ENCODE peak calls at places on chromosome 17, in nine cellular contexts. K, A, E, Y, O, B, I, X and L are unnamed samples.

GRCh38 chr17:28328325-28328724 is 6.9 kb downstream of the IFT20 start:
- DNase-seq in K (no peak), A (no peak), E (no peak), Y (peak; percentile 14), O (no peak), B (no peak), I (no peak), X (no peak), L (no peak)

GRCh38 chr17:59435238-59435637 is 103.8 kb downstream of the YPEL2 start:
- DNase-seq in K (no peak), A (no peak), E (no peak), Y (no peak), O (no peak), B (peak; percentile 97), I (no peak), X (no peak), L (no peak)

GRCh38 chr17:56009795-56010715 is 143.2 kb upstream of the ANKFN1 start:
- DNase-seq in K (no peak), A (no peak), E (no peak), Y (no peak), O (no peak), B (no peak), I (no peak), X (no peak), L (no peak)

GRCh38 chr17:32265192-32265895 is at the start of gene RHBDL3:
- DNase-seq in K (no peak), A (no peak), E (peak; percentile 50), Y (peak; percentile 32), O (no peak), B (no peak), I (no peak), X (no peak), L (no peak)

GRCh38 chr17:69462010-69462409 is 47.5 kb downstream of the MAP2K6 start:
- DNase-seq in K (no peak), A (no peak), E (no peak), Y (no peak), O (no peak), B (no peak), I (no peak), X (no peak), L (no peak)

GRCh38 chr17:64058547-64059115 is 38.2 kb upstream of the ICAM2 start:
- DNase-seq in K (peak; percentile 86), A (no peak), E (no peak), Y (no peak), O (no peak), B (peak; percentile 22), I (no peak), X (no peak), L (no peak)

GRCh38 chr17:66782866-66783265 is 52.1 kb upstream of the CACNG5 start:
- DNase-seq in K (no peak), A (no peak), E (no peak), Y (no peak), O (no peak), B (no peak), I (no peak), X (no peak), L (no peak)

GRCh38 chr17:6365187-6365943 is 69.6 kb downstream of the AIPL1 start:
- DNase-seq in K (no peak), A (no peak), E (no peak), Y (no peak), O (no peak), B (peak; percentile 92), I (no peak), X (no peak), L (peak; percentile 12)

GRCh38 chr17:33137411-33137810 is 145.8 kb downstream of the SPACA3 start:
- DNase-seq in K (no peak), A (no peak), E (no peak), Y (no peak), O (no peak), B (no peak), I (no peak), X (no peak), L (no peak)

GRCh38 chr17:40032322-40033320 is 17.4 kb downstream of the CSF3 start:
- DNase-seq in K (peak; percentile 94), A (peak; percentile 97), E (no peak), Y (peak; percentile 96), O (peak; percentile 92), B (no peak), I (peak; percentile 77), X (no peak), L (peak; percentile 89)

GRCh38 chr17:78944956-78945355 is 19.8 kb upstream of the TIMP2 start:
- DNase-seq in K (no peak), A (no peak), E (no peak), Y (no peak), O (no peak), B (no peak), I (no peak), X (no peak), L (no peak)

GRCh38 chr17:39246274-39246673 is 20.5 kb upstream of the STAC2 start:
- DNase-seq in K (no peak), A (no peak), E (no peak), Y (no peak), O (no peak), B (no peak), I (no peak), X (no peak), L (no peak)

GRCh38 chr17:41140360-41141132 is at the start of gene KRTAP4-6:
- DNase-seq in K (no peak), A (no peak), E (no peak), Y (no peak), O (no peak), B (peak; percentile 86), I (no peak), X (no peak), L (no peak)

GRCh38 chr17:2068101-2068518 is 13.2 kb downstream of the HIC1 start:
- DNase-seq in K (no peak), A (no peak), E (peak; percentile 55), Y (no peak), O (no peak), B (no peak), I (no peak), X (no peak), L (no peak)

GRCh38 chr17:6509921-6510320 is 46.4 kb downstream of the PITPNM3 start:
- DNase-seq in K (no peak), A (no peak), E (no peak), Y (no peak), O (no peak), B (no peak), I (no peak), X (no peak), L (no peak)

GRCh38 chr17:21127508-21128077 is 829 bp downstream of the DHRS7B start:
- DNase-seq in K (no peak), A (no peak), E (no peak), Y (no peak), O (no peak), B (peak; percentile 15), I (no peak), X (no peak), L (no peak)

GRCh38 chr17:47277921-47278320 is 24.3 kb downstream of the ITGB3 start:
- DNase-seq in K (no peak), A (no peak), E (no peak), Y (no peak), O (no peak), B (no peak), I (no peak), X (no peak), L (no peak)
- H3K27ac ChIP-seq in K (no peak overlapping the region), A (peak overlapping the region; percentile 94), E (peak overlapping the region; percentile 95), Y (peak overlapping the region; percentile 89), O (peak overlapping the region; percentile 81), B (no peak overlapping the region), I (peak overlapping the region; percentile 82), X (no peak overlapping the region), L (peak overlapping the region; percentile 61)

GRCh38 chr17:49548506-49549310 is 27.0 kb upstream of the NXPH3 start:
- DNase-seq in K (no peak), A (no peak), E (no peak), Y (peak; percentile 55), O (no peak), B (peak; percentile 62), I (no peak), X (peak; percentile 27), L (no peak)
- H3K27ac ChIP-seq in K (no peak overlapping the region), A (no peak overlapping the region), E (no peak overlapping the region), Y (no peak overlapping the region), O (no peak overlapping the region), B (no peak overlapping the region), I (no peak overlapping the region), X (no peak overlapping the region), L (no peak overlapping the region)

GRCh38 chr17:37640016-37640415 is 3.2 kb downstream of the DDX52 start:
- DNase-seq in K (no peak), A (no peak), E (no peak), Y (no peak), O (no peak), B (no peak), I (no peak), X (no peak), L (no peak)

GRCh38 chr17:37643829-37644228 is 583 bp upstream of the DDX52 start:
- DNase-seq in K (peak; percentile 54), A (peak; percentile 89), E (no peak), Y (peak; percentile 58), O (no peak), B (no peak), I (no peak), X (no peak), L (no peak)

GRCh38 chr17:37643118-37643766 is at the start of gene DDX52:
- DNase-seq in K (peak; percentile 93), A (peak; percentile 97), E (peak; percentile 92), Y (peak; percentile 96), O (peak; percentile 94), B (peak; percentile 85), I (peak; percentile 83), X (peak; percentile 76), L (peak; percentile 95)

GRCh38 chr17:37637956-37638355 is 5.3 kb downstream of the DDX52 start:
- DNase-seq in K (no peak), A (no peak), E (no peak), Y (no peak), O (no peak), B (no peak), I (no peak), X (no peak), L (no peak)

GRCh38 chr17:37642706-37643105 is 540 bp downstream of the DDX52 start:
- DNase-seq in K (no peak), A (peak; percentile 47), E (no peak), Y (no peak), O (no peak), B (peak; percentile 19), I (no peak), X (no peak), L (no peak)
- H3K27ac ChIP-seq in K (peak overlapping the region; percentile 83), A (peak overlapping the region; percentile 91), E (peak overlapping the region; percentile 82), Y (peak overlapping the region; percentile 92), O (peak overlapping the region; percentile 80), B (peak overlapping the region; percentile 19), I (peak overlapping the region; percentile 91), X (peak overlapping the region; percentile 48), L (peak overlapping the region; percentile 47)

DNA sequence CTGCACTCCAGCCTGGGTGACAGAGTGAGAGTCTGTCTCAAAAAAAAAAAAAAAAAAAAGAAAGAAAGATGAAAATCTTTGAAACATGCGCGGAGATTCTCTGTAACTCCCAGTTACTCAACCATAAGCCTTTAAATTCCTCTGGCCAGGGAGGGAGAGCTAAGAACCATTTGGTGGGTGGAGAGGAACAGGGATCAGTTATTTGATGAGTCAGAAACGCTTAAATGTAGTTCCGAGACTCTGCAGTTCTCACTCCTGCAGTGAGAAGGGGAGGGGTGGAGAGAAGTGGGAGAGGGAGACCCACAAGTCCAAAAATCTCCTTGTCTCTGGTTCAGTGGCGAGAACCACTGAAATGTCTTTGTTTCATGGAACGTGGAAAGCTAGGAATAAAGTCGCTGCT is 266.7 kb downstream of the SOX9 start:
- DNase-seq in K (no peak), A (no peak), E (no peak), Y (no peak), O (no peak), B (peak; percentile 91), I (no peak), X (peak; percentile 77), L (no peak)
- H3K27ac ChIP-seq in K (no peak overlapping the region), A (no peak overlapping the region), E (no peak overlapping the region), Y (no peak overlapping the region), O (no peak overlapping the region), B (peak overlapping the region; percentile 97), I (no peak overlapping the region), X (peak overlapping the region; percentile 76), L (no peak overlapping the region)